ENCODE peak calls at places on chromosomes 1 and 21, in five cellular contexts. N is A549, H is ovary, Y is upper lobe of left lung, Z is SK-N-SH. G is an unnamed sample.

GRCh38 chr1:201702936-201703335 is 126.0 kb upstream of the IPO9 start:
- DNase-seq in H (no peak), Z (peak; percentile 82), N (no peak), Y (no peak), G (no peak)

GRCh38 chr1:47175227-47175934 is 14.5 kb downstream of the PDZK1IP1 start:
- DNase-seq in Z (peak; percentile 72), H (no peak), Y (no peak), N (peak; percentile 77), G (no peak)

GRCh38 chr1:184156521-184157395 is 105.2 kb downstream of the TSEN15 start:
- DNase-seq in Y (no peak), Z (no peak), H (no peak), N (no peak), G (no peak)

GRCh38 chr1:230792691-230793462 is 45.7 kb downstream of the CAPN9 start:
- DNase-seq in N (no peak), H (no peak), Z (no peak), Y (no peak), G (no peak)

GRCh38 chr21:34034369-34035014 is 38.9 kb upstream of the MRPS6 start:
- DNase-seq in N (no peak), Y (no peak), H (no peak), Z (no peak), G (no peak)

GRCh38 chr1:9302745-9303524 is 10.2 kb downstream of the SPSB1 start:
- DNase-seq in N (no peak), Y (no peak), Z (no peak), H (no peak), G (peak; percentile 28)

GRCh38 chr1:156717411-156717810 is 10.9 kb upstream of the METTL25B start:
- DNase-seq in Y (no peak), N (no peak), H (no peak), Z (no peak), G (no peak)

GRCh38 chr21:45248893-45249381 is 38.8 kb downstream of the POFUT2 start:
- DNase-seq in H (no peak), Z (peak; percentile 71), N (no peak), Y (no peak), G (no peak)

GRCh38 chr1:62229468-62229867 is 34.8 kb downstream of the L1TD1 start:
- DNase-seq in H (no peak), Z (no peak), Y (no peak), N (no peak), G (no peak)

GRCh38 chr21:34205811-34206635 is 132.6 kb downstream of the MRPS6 start:
- DNase-seq in Y (no peak), Z (no peak), H (no peak), N (no peak), G (no peak)

GRCh38 chr21:20443558-20444155 is 554.6 kb upstream of the NCAM2 start:
- DNase-seq in H (no peak), Z (peak; percentile 25), N (no peak), Y (peak; percentile 32), G (no peak)

GRCh38 chr21:37855568-37856391 is 60.5 kb downstream of the KCNJ6 start:
- DNase-seq in Y (no peak), N (no peak), H (no peak), Z (no peak), G (no peak)

GRCh38 chr1:36988741-36989193 is 45.5 kb downstream of the GRIK3 start:
- DNase-seq in Y (no peak), Z (no peak), H (no peak), N (no peak), G (no peak)

GRCh38 chr1:234987415-234988159 is 141.1 kb downstream of the TOMM20 start:
- DNase-seq in N (peak; percentile 55), Y (no peak), Z (no peak), H (peak; percentile 92), G (peak; percentile 85)

GRCh38 chr1:10495942-10496341 is 21.2 kb downstream of the PEX14 start:
- DNase-seq in N (no peak), H (no peak), Y (no peak), Z (no peak), G (no peak)

GRCh38 chr1:151611288-151611790 is 511 bp upstream of the SNX27 start:
- DNase-seq in N (no peak), Y (no peak), H (no peak), Z (no peak), G (peak; percentile 72)

GRCh38 chr1:2358651-2359640 is 32.4 kb downstream of the MORN1 start:
- DNase-seq in N (no peak), Y (peak; percentile 69), H (no peak), Z (no peak), G (no peak)

GRCh38 chr1:56285554-56286402 is 293.6 kb downstream of the PLPP3 start:
- DNase-seq in N (no peak), Z (no peak), H (no peak), Y (no peak), G (no peak)

DNA sequence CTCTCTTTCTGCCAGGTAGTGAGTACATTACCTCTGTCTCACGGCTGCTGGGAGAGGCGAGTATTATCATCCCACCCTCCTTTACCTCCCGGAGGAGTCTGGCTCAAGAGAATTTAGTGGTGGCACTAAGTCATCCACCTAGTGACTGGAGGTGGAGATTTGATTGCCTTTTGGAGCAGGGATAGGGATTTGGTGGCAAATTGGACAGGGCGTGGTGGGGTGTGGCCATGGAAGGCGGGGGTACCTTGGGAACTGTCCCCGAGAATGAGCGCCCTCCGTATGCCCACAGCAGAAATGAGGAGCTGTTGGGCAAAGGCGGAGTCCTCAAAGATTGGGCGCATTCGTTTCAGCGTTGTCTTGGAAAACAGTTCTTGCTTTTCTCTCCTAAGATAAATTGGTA is 32.1 kb upstream of the HMGN1 start:
- DNase-seq in Y (no peak), H (no peak), Z (peak; percentile 28), N (no peak), G (no peak)
- H3K4me3 ChIP-seq in Y (peak overlapping the region; percentile 80), H (peak overlapping the region; percentile 89), Z (peak overlapping the region; percentile 97), N (peak overlapping the region; percentile 54), G (peak overlapping the region; percentile 75)

GRCh38 chr1:82578086-82578726 is 777.5 kb downstream of the ADGRL2 start:
- DNase-seq in Z (no peak), N (no peak), H (no peak), Y (no peak), G (no peak)

GRCh38 chr1:82586473-82586872 is 785.7 kb downstream of the ADGRL2 start:
- DNase-seq in Y (no peak), H (no peak), Z (no peak), N (no peak), G (peak; percentile 12)

GRCh38 chr1:82582347-82582746 is 781.6 kb downstream of the ADGRL2 start:
- DNase-seq in H (no peak), Z (no peak), N (no peak), Y (no peak), G (no peak)
- TF ChIP-seq EP300 in H (no peak), Z (no peak), N (no peak), Y (no peak), G (no peak)

GRCh38 chr1:154158307-154159125 is 3.6 kb upstream of the NUP210L start:
- DNase-seq in N (no peak), H (no peak), Y (no peak), Z (no peak), G (no peak)
- H3K27ac ChIP-seq in N (no peak overlapping the region), H (no peak overlapping the region), Y (peak overlapping the region; percentile 81), Z (no peak overlapping the region), G (peak overlapping the region; percentile 65)

GRCh38 chr1:16886860-16887605 is 8.7 kb upstream of the RNU1-2 start:
- DNase-seq in H (no peak), Z (no peak), Y (peak; percentile 21), N (no peak), G (no peak)

GRCh38 chr1:16882995-16883394 is 12.8 kb upstream of the RNU1-2 start:
- DNase-seq in Z (no peak), H (no peak), N (no peak), Y (no peak), G (no peak)

GRCh38 chr1:16888806-16889178 is 7.0 kb upstream of the RNU1-2 start:
- DNase-seq in Z (no peak), Y (peak; percentile 83), N (peak; percentile 21), H (no peak), G (no peak)
- H3K4me3 ChIP-seq in Z (no peak overlapping the region), Y (peak overlapping the region; percentile 67), N (peak overlapping the region; percentile 49), H (peak overlapping the region; percentile 57), G (peak overlapping the region; percentile 60)

GRCh38 chr1:1347663-1348419 is 1.4 kb downstream of the DVL1 start:
- DNase-seq in Z (no peak), N (no peak), Y (peak; percentile 81), H (no peak), G (no peak)
- TF ChIP-seq EP300 in Z (no peak), N (no peak), Y (no peak), H (no peak), G (no peak)

DNA sequence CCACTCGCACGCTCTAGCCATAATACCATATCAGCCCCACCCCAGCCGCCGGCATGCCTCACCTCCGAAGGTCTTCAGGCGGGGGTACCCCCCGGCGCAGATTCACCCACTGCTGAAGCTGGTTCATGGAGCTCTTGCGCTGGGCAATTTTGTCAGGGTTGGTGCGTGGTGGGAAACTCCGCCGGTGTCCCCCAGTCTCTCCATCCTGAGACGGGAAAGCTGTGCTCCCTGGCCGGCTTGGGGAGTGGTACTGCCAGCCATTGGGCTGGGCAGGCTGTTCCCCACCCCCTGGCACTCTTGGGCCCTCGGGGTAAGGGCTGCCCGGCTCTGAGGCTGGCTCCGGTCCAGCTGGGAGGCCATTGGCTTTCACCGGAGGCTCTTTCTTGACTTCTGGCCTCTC is 45.4 kb upstream of the GOLT1A start:
- DNase-seq in N (no peak), Z (no peak), Y (peak; percentile 63), H (no peak), G (no peak)
- H3K27ac ChIP-seq in N (no peak overlapping the region), Z (peak overlapping the region; percentile 48), Y (no peak overlapping the region), H (no peak overlapping the region), G (no peak overlapping the region)

GRCh38 chr1:16236091-16236494 is 890 bp downstream of the CPLANE2 start:
- DNase-seq in Y (no peak), N (peak; percentile 81), H (no peak), Z (peak; percentile 82), G (no peak)
- H3K4me3 ChIP-seq in Y (peak overlapping the region; percentile 59), N (peak overlapping the region; percentile 88), H (peak overlapping the region; percentile 50), Z (peak overlapping the region; percentile 92), G (peak overlapping the region; percentile 46)

DNA sequence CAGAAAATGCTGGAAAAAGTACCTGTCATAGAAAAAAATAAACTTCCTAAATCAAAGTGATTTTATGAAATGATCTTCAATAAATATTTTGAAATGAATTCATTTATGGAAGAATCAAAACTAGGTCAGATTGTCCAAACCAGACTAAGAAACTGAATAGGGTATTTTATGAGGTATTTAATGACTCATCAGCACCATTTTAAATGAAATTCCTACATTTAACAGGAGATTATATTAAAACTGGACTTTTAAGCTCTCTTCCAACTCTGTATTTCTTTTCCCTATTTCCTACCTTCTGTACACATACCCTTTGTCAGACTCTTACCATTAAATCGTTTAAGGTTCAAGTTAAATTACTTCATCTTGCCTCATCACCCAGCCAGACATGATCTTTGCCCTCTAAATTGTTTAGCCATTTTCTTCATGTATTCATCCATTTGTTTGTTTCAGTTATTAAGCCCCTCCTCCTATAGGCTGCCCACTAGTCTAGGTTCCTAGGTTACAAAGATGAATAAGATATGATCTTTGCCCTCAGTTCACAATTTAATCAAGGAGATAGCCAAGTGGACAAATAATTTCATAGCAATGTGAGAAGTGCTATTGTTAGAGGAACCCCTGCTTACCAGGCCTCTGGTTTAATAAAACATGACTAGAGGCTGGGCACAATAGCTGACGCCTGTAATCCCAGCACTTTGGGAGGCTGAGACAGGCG is 25.0 kb downstream of the TATDN3 start:
- DNase-seq in H (no peak), Y (no peak), N (no peak), Z (peak; percentile 10), G (no peak)
- TF ChIP-seq EP300 in H (no peak), Y (no peak), N (no peak), Z (no peak), G (no peak)

GRCh38 chr1:64608015-64608650 is 136.7 kb upstream of the RAVER2 start:
- DNase-seq in N (no peak), Z (peak; percentile 55), H (no peak), Y (no peak), G (no peak)
- H3K27ac ChIP-seq in N (no peak overlapping the region), Z (peak overlapping the region; percentile 95), H (no peak overlapping the region), Y (no peak overlapping the region), G (no peak overlapping the region)

G was measured in tibial nerve.